ENCODE peak calls at places on chromosomes 3 and 15, in nine cellular contexts. E is glutamatergic neuron, U is nephron progenitor cell, L is fibroblast of lung, M is lower lobe of right lung, T is HepG2, Q is lung, N is AG04450, G is dorsolateral prefrontal cortex. W is an unnamed sample.

GRCh38 chr3:150765949-150766720 is 3.2 kb upstream of the SIAH2 start:
- DNase-seq in Q (no peak), N (no peak), L (peak), T (peak), M (no peak), E (no peak), G (no peak), U (no peak), W (peak)

GRCh38 chr3:29585368-29585767 is 304.5 kb downstream of the RBMS3 start:
- DNase-seq in Q (no peak), T (no peak), N (no peak), M (no peak), L (no peak), G (no peak), U (no peak), E (no peak), W (no peak)

GRCh38 chr3:22835041-22835440 is 368.1 kb upstream of the UBE2E2 start:
- DNase-seq in T (no peak), U (no peak), G (no peak), N (no peak), Q (no peak), E (no peak), M (no peak), L (no peak), W (no peak)

GRCh38 chr15:85691350-85692240 is 103.1 kb downstream of the KLHL25 start:
- DNase-seq in G (no peak), L (no peak), E (no peak), Q (no peak), T (no peak), U (no peak), M (no peak), N (no peak), W (no peak)

GRCh38 chr3:138950006-138950644 is 3.1 kb downstream of the FOXL2NB start:
- DNase-seq in L (peak), E (peak), G (no peak), M (no peak), T (no peak), Q (no peak), U (peak), N (no peak), W (no peak)

GRCh38 chr3:17355591-17355990 is 386.8 kb downstream of the TBC1D5 start:
- DNase-seq in U (no peak), L (peak), G (no peak), Q (no peak), N (no peak), T (no peak), M (no peak), E (no peak), W (peak)

GRCh38 chr15:28930011-28930410 is 44.2 kb downstream of the APBA2 start:
- DNase-seq in E (no peak), U (no peak), Q (no peak), T (no peak), M (no peak), N (no peak), L (no peak), G (no peak), W (no peak)

GRCh38 chr3:148873928-148874326 is 8.8 kb downstream of the CPA3 start:
- DNase-seq in U (no peak), E (no peak), M (no peak), G (no peak), Q (no peak), L (peak), N (no peak), T (no peak), W (no peak)

GRCh38 chr3:106734712-106735111 is 642.5 kb upstream of the CCDC54 start:
- DNase-seq in N (no peak), G (no peak), E (no peak), T (no peak), U (no peak), L (no peak), Q (no peak), M (no peak), W (no peak)

GRCh38 chr3:31170932-31171670 is 276.6 kb upstream of the GADL1 start:
- DNase-seq in E (no peak), G (no peak), M (no peak), L (peak), T (no peak), U (no peak), N (peak), Q (no peak), W (peak)

GRCh38 chr3:59555593-59556315 is 505.9 kb upstream of the CFAP20DC start:
- DNase-seq in M (no peak), G (no peak), E (no peak), Q (no peak), U (no peak), N (no peak), T (no peak), L (peak), W (no peak)

GRCh38 chr15:65833501-65834220 is 35.6 kb upstream of the RAB11A start:
- DNase-seq in T (peak), N (no peak), G (no peak), Q (no peak), M (no peak), E (no peak), U (no peak), L (no peak), W (no peak)

GRCh38 chr15:64507293-64507802 is 47.0 kb downstream of the ZNF609 start:
- DNase-seq in G (peak), M (peak), U (peak), L (peak), T (peak), E (peak), N (peak), Q (peak), W (peak)

GRCh38 chr3:157088506-157089454 is 71.2 kb downstream of the CCNL1 start:
- DNase-seq in U (peak), Q (peak), N (peak), E (peak), T (peak), M (peak), G (peak), L (peak), W (peak)

GRCh38 chr3:179702271-179702947 is 49.6 kb downstream of the USP13 start:
- DNase-seq in E (no peak), T (no peak), L (no peak), M (no peak), G (no peak), U (no peak), N (no peak), Q (no peak), W (no peak)

GRCh38 chr3:9081201-9081818 is 118.0 kb upstream of the RAD18 start:
- DNase-seq in M (no peak), Q (no peak), E (no peak), G (no peak), U (no peak), T (no peak), N (no peak), L (no peak), W (no peak)

GRCh38 chr3:9079674-9080073 is 116.4 kb upstream of the RAD18 start:
- DNase-seq in M (no peak), E (no peak), L (no peak), N (no peak), Q (no peak), U (no peak), G (no peak), T (no peak), W (no peak)

GRCh38 chr3:9080165-9080564 is 116.9 kb upstream of the RAD18 start:
- DNase-seq in Q (no peak), T (no peak), L (no peak), U (no peak), E (no peak), N (no peak), M (no peak), G (no peak), W (no peak)

GRCh38 chr3:9076985-9077384 is 113.7 kb upstream of the RAD18 start:
- DNase-seq in M (no peak), E (no peak), T (no peak), N (no peak), Q (no peak), U (no peak), L (peak), G (no peak), W (no peak)

GRCh38 chr3:9078561-9079240 is 115.4 kb upstream of the RAD18 start:
- DNase-seq in M (no peak), L (no peak), E (no peak), Q (no peak), G (no peak), N (no peak), T (peak), U (no peak), W (no peak)
- TF ChIP-seq CTCF in M (no peak), L (no peak), E (peak), Q (no peak), G (no peak), N (no peak), T (peak), U (peak), W (no peak)

DNA sequence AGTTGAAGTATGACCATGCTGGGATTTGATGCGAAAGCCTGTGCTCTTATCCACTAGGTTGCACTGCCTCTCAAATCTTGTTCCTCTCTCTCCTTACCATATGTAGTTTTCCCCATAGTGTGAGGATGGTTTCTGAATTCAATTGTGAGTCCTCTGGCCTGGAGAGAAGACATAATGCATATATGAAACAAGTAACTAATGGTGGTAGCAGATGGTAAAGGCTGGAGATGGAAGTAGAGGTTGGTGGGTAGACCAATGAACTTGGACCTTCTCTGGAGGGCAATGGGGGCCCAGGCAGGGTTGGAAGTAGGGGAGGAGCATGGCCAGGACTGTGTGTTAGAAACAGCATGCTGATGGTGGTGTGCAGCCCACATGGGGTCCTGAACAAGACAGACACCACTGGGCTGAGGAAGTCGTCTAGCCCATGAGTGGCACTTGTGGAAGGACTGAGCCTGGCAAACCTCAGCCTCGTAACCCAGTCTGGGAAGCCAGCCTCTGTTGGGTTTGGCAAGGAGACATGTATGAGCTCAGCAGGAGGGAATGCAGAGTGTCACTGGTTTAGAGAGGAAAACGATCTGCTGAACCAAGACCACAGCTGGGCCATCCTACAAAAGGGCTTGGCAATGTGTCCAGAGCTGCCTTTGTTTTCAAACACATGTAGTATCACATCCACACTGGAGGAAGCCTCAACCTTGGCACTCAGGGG is 18.5 kb upstream of the LMCD1 start:
- DNase-seq in M (peak), Q (peak), L (peak), G (peak), U (no peak), T (peak), E (no peak), N (peak), W (peak)
- TF ChIP-seq CTCF in M (no peak), Q (no peak), L (no peak), G (no peak), U (no peak), T (no peak), E (no peak), N (no peak), W (no peak)

GRCh38 chr15:46091860-46092450 is 457.1 kb downstream of the SQOR start:
- DNase-seq in U (peak), E (no peak), L (peak), Q (no peak), M (no peak), N (peak), G (no peak), T (peak), W (no peak)
- TF ChIP-seq CTCF in U (peak), E (peak), L (peak), Q (no peak), M (peak), N (peak), G (peak), T (peak), W (peak)

GRCh38 chr15:67543348-67543718 is 830 bp downstream of the MAP2K5 start:
- DNase-seq in Q (no peak), L (peak), G (no peak), E (peak), M (no peak), T (no peak), N (no peak), U (peak), W (no peak)
- TF ChIP-seq CTCF in Q (no peak), L (no peak), G (no peak), E (no peak), M (no peak), T (no peak), N (no peak), U (no peak), W (no peak)